ENCODE peak calls at places on chromosomes 3 and 15, in eight cellular contexts. W is activated effector memory CD4-positive, alpha-beta T cell treated with Interleukin-2 at 50 U/mL for 16 hours; R is effector CD4-positive, alpha-beta T cell; M is A172; G is myocyte; C is non-pigmented ciliary epithelial cell; A is NCI-H1092; Z is RPMI7951. I is an unnamed sample.

GRCh38 chr3:73559730-73560129 is 65.0 kb downstream of the PDZRN3 start:
- DNase-seq in W (no peak), R (no peak), M (no peak), G (no peak), C (no peak), A (no peak), Z (no peak), I (no peak)

GRCh38 chr15:78178056-78178455 is 28.9 kb downstream of the IDH3A start:
- DNase-seq in W (no peak), R (no peak), M (no peak), G (peak; percentile 71), C (no peak), A (no peak), Z (no peak), I (no peak)

GRCh38 chr3:195078891-195079440 is 192.0 kb downstream of the XXYLT1 start:
- DNase-seq in W (no peak), R (no peak), M (no peak), G (no peak), C (no peak), A (no peak), Z (no peak), I (no peak)

GRCh38 chr3:123834631-123835030 is 49.5 kb downstream of the MYLK start:
- DNase-seq in W (no peak), R (no peak), M (peak; percentile 99), G (peak; percentile 75), C (peak; percentile 72), A (no peak), Z (peak; percentile 99), I (no peak)

GRCh38 chr15:40111888-40112287 is 3.2 kb upstream of the BMF start:
- DNase-seq in W (no peak), R (no peak), M (no peak), G (no peak), C (no peak), A (no peak), Z (no peak), I (no peak)

GRCh38 chr15:39300451-39301153 is 280.3 kb upstream of the THBS1 start:
- DNase-seq in W (no peak), R (no peak), M (peak; percentile 65), G (peak; percentile 47), C (no peak), A (no peak), Z (peak; percentile 91), I (no peak)

GRCh38 chr3:111735271-111735758 is 123.8 kb upstream of the PHLDB2 start:
- DNase-seq in W (no peak), R (no peak), M (peak; percentile 99), G (peak; percentile 81), C (peak; percentile 98), A (no peak), Z (peak; percentile 98), I (no peak)

GRCh38 chr3:160830792-160831191 is 74.8 kb downstream of the PPM1L start:
- DNase-seq in W (no peak), R (no peak), M (peak; percentile 31), G (peak; percentile 10), C (no peak), A (no peak), Z (no peak), I (no peak)

GRCh38 chr15:66369773-66370651 is 13.5 kb upstream of the TIPIN start:
- DNase-seq in W (no peak), R (no peak), M (peak; percentile 48), G (peak; percentile 68), C (no peak), A (no peak), Z (peak; percentile 61), I (no peak)

GRCh38 chr3:98807011-98807410 is 43.9 kb downstream of the ST3GAL6 start:
- DNase-seq in W (no peak), R (no peak), M (no peak), G (no peak), C (no peak), A (no peak), Z (peak; percentile 27), I (no peak)

GRCh38 chr15:95804484-95804883 is 526.0 kb upstream of the NR2F2 start:
- DNase-seq in W (no peak), R (no peak), M (no peak), G (no peak), C (no peak), A (no peak), Z (no peak), I (no peak)

GRCh38 chr15:56871180-56871579 is 47.3 kb upstream of the TCF12 start:
- DNase-seq in W (no peak), R (no peak), M (peak; percentile 51), G (peak; percentile 17), C (peak; percentile 46), A (no peak), Z (peak; percentile 79), I (no peak)

GRCh38 chr3:71694358-71694999 is 30.7 kb downstream of the EIF4E3 start:
- DNase-seq in W (no peak), R (no peak), M (peak; percentile 18), G (no peak), C (peak; percentile 72), A (no peak), Z (peak; percentile 33), I (no peak)

GRCh38 chr3:113211370-113212154 is at the start of gene BOC:
- DNase-seq in W (no peak), R (no peak), M (peak; percentile 52), G (peak; percentile 63), C (no peak), A (no peak), Z (peak; percentile 86), I (no peak)

GRCh38 chr3:193240850-193241706 is at the start of gene PLAAT1:
- DNase-seq in W (no peak), R (no peak), M (peak; percentile 69), G (no peak), C (no peak), A (peak; percentile 68), Z (peak; percentile 70), I (peak; percentile 49)

GRCh38 chr3:42493126-42493797 is 9.2 kb upstream of the VIPR1 start:
- DNase-seq in W (no peak), R (no peak), M (no peak), G (peak; percentile 12), C (no peak), A (no peak), Z (peak; percentile 63), I (peak; percentile 26)

GRCh38 chr3:71718069-71718468 is 7.1 kb downstream of the EIF4E3 start:
- DNase-seq in W (no peak), R (no peak), M (no peak), G (no peak), C (no peak), A (no peak), Z (no peak), I (no peak)

GRCh38 chr3:144900366-144900765 is 928.7 kb downstream of the DIPK2A start:
- DNase-seq in W (no peak), R (no peak), M (no peak), G (peak; percentile 13), C (no peak), A (no peak), Z (no peak), I (no peak)

GRCh38 chr3:62229908-62230307 is 143.4 kb downstream of the FEZF2 start:
- DNase-seq in W (no peak), R (no peak), M (no peak), G (no peak), C (no peak), A (no peak), Z (peak; percentile 17), I (no peak)

GRCh38 chr3:195385526-195385925 is 57.3 kb downstream of the ACAP2 start:
- DNase-seq in W (no peak), R (no peak), M (peak; percentile 80), G (no peak), C (peak; percentile 13), A (no peak), Z (peak; percentile 37), I (no peak)

GRCh38 chr3:71210257-71211002 is 373.1 kb downstream of the FOXP1 start:
- DNase-seq in W (no peak), R (no peak), M (no peak), G (peak; percentile 16), C (peak; percentile 53), A (no peak), Z (peak; percentile 13), I (peak; percentile 70)

GRCh38 chr15:68820205-68820588 is 498 bp downstream of the ANP32A start:
- DNase-seq in W (peak; percentile 61), R (peak; percentile 47), M (no peak), G (no peak), C (no peak), A (peak; percentile 8), Z (peak; percentile 51), I (peak; percentile 66)

GRCh38 chr15:33068007-33068441 is 126.5 kb downstream of the FMN1 start:
- DNase-seq in W (no peak), R (no peak), M (no peak), G (peak; percentile 84), C (no peak), A (no peak), Z (peak; percentile 83), I (no peak)

GRCh38 chr3:178802993-178803693 is 266.9 kb downstream of the KCNMB2 start:
- DNase-seq in W (no peak), R (no peak), M (no peak), G (no peak), C (no peak), A (peak; percentile 21), Z (peak; percentile 33), I (no peak)

GRCh38 chr3:24253336-24253735 is 241.3 kb downstream of the THRB start:
- DNase-seq in W (no peak), R (no peak), M (no peak), G (no peak), C (no peak), A (no peak), Z (no peak), I (no peak)

GRCh38 chr3:161100994-161101393 is 4.2 kb downstream of the B3GALNT1 start:
- DNase-seq in W (no peak), R (no peak), M (no peak), G (no peak), C (no peak), A (no peak), Z (no peak), I (no peak)

GRCh38 chr3:124650798-124651197 is 79.5 kb upstream of the UMPS start:
- DNase-seq in W (no peak), R (no peak), M (no peak), G (no peak), C (no peak), A (no peak), Z (no peak), I (no peak)

GRCh38 chr3:49271047-49271446 is 6.0 kb downstream of the C3orf62 start:
- DNase-seq in W (no peak), R (no peak), M (no peak), G (no peak), C (no peak), A (no peak), Z (no peak), I (no peak)

GRCh38 chr15:93087825-93088199 is 1.2 kb downstream of the RGMA start:
- DNase-seq in W (peak; percentile 55), R (peak; percentile 51), M (peak; percentile 55), G (peak; percentile 63), C (peak; percentile 6), A (no peak), Z (peak; percentile 40), I (no peak)

GRCh38 chr3:13459605-13460340 is 20.3 kb upstream of the HDAC11 start:
- DNase-seq in W (no peak), R (no peak), M (no peak), G (no peak), C (no peak), A (no peak), Z (no peak), I (no peak)

GRCh38 chr3:80230954-80231353 is 463.2 kb upstream of the ROBO1 start:
- DNase-seq in W (no peak), R (no peak), M (no peak), G (no peak), C (no peak), A (no peak), Z (no peak), I (no peak)

GRCh38 chr3:196082471-196082971 is 631 bp upstream of the TFRC start:
- DNase-seq in W (no peak), R (no peak), M (peak; percentile 4), G (no peak), C (no peak), A (no peak), Z (no peak), I (peak; percentile 63)

GRCh38 chr15:76177491-76178040 is 117.8 kb downstream of the TMEM266 start:
- DNase-seq in W (no peak), R (no peak), M (peak; percentile 72), G (peak; percentile 84), C (no peak), A (no peak), Z (peak; percentile 74), I (no peak)